ENCODE peak calls at places on chromosomes 1 and 21, in seven cellular contexts. N is H1, I is HepG2, E is K562, M is HCT116, A is GM12878, K is SK-N-SH. B is an unnamed sample.

GRCh38 chr1:84001501-84001900 is 2.6 kb upstream of the TTLL7 start:
- DNase-seq in A (no peak), N (no peak), M (no peak), I (no peak), E (no peak), K (no peak), B (no peak)

GRCh38 chr1:177256153-177256814 is 85.5 kb downstream of the BRINP2 start:
- DNase-seq in I (peak), M (no peak), E (peak), A (no peak), K (no peak), N (peak), B (peak)

GRCh38 chr1:8836228-8836627 is 18.8 kb upstream of the RERE start:
- DNase-seq in N (no peak), K (no peak), I (no peak), M (no peak), A (no peak), E (no peak), B (no peak)

GRCh38 chr1:25806418-25806817 is 6.4 kb downstream of the SELENON start:
- DNase-seq in K (peak), I (no peak), N (no peak), A (no peak), M (no peak), E (no peak), B (no peak)

GRCh38 chr1:228141871-228142615 is 2.0 kb downstream of the GUK1 start:
- DNase-seq in K (peak), A (no peak), N (no peak), E (no peak), I (no peak), M (no peak), B (no peak)

GRCh38 chr1:177948336-177948972 is 21.4 kb downstream of the SEC16B start:
- DNase-seq in N (peak), K (peak), A (no peak), M (peak), E (peak), I (peak), B (peak)

GRCh38 chr1:215279682-215280081 is 197.1 kb downstream of the KCNK2 start:
- DNase-seq in I (no peak), K (no peak), M (no peak), A (no peak), E (no peak), N (no peak), B (no peak)

GRCh38 chr1:22210176-22210575 is 67.3 kb upstream of the WNT4 start:
- DNase-seq in K (no peak), N (no peak), A (no peak), M (no peak), I (no peak), E (no peak), B (no peak)

GRCh38 chr1:231233735-231234417 is 7.1 kb upstream of the GNPAT start:
- DNase-seq in I (peak), M (peak), K (no peak), E (no peak), A (no peak), N (no peak), B (no peak)

GRCh38 chr21:26769613-26770188 is 75.5 kb downstream of the ADAMTS1 start:
- DNase-seq in M (no peak), E (no peak), I (no peak), A (no peak), K (peak), N (no peak), B (no peak)

GRCh38 chr21:34795152-34796141 is 126.7 kb downstream of the CLIC6 start:
- DNase-seq in E (no peak), A (no peak), M (peak), N (no peak), I (peak), K (no peak), B (no peak)

GRCh38 chr1:7899741-7900140 is 40.9 kb downstream of the TNFRSF9 start:
- DNase-seq in N (no peak), K (no peak), I (no peak), A (no peak), M (no peak), E (no peak), B (no peak)

GRCh38 chr21:43372663-43373386 is 54.1 kb downstream of the SIK1 start:
- DNase-seq in M (no peak), K (no peak), I (no peak), N (no peak), A (no peak), E (no peak), B (no peak)

GRCh38 chr1:113872219-113872934 is 865 bp upstream of the PTPN22 start:
- DNase-seq in A (no peak), K (no peak), E (no peak), N (no peak), M (no peak), I (no peak), B (no peak)

GRCh38 chr1:23553896-23554480 is 5.3 kb downstream of the ID3 start:
- DNase-seq in A (no peak), I (no peak), E (peak), N (no peak), K (no peak), M (no peak), B (no peak)

GRCh38 chr1:200133123-200133522 is 105.6 kb downstream of the NR5A2 start:
- DNase-seq in K (no peak), I (no peak), M (no peak), E (no peak), A (no peak), N (no peak), B (no peak)

GRCh38 chr1:109266965-109267364 is 16.0 kb downstream of the PSRC1 start:
- DNase-seq in N (no peak), A (no peak), K (no peak), I (no peak), E (no peak), M (no peak), B (no peak)

GRCh38 chr1:12438349-12438924 is 179.6 kb downstream of the DHRS3 start:
- DNase-seq in A (peak), I (no peak), E (no peak), K (no peak), N (no peak), M (no peak), B (no peak)

GRCh38 chr1:36858981-36859380 is 175.3 kb downstream of the GRIK3 start:
- DNase-seq in N (no peak), I (no peak), K (no peak), A (no peak), E (no peak), M (no peak), B (no peak)

GRCh38 chr1:186798960-186799688 is 29.6 kb upstream of the PLA2G4A start:
- DNase-seq in K (no peak), N (no peak), I (no peak), M (no peak), E (no peak), A (no peak), B (no peak)

GRCh38 chr1:6179564-6180175 is 451 bp downstream of the CHD5 start:
- DNase-seq in A (no peak), M (no peak), I (no peak), E (no peak), K (peak), N (no peak), B (no peak)

GRCh38 chr1:230268371-230269170 is 157.6 kb downstream of the PGBD5 start:
- DNase-seq in M (peak), N (no peak), E (peak), A (no peak), I (peak), K (peak), B (peak)

GRCh38 chr1:84847253-84848247 is 45.5 kb downstream of the LPAR3 start:
- DNase-seq in K (peak), M (peak), E (no peak), I (peak), A (no peak), N (no peak), B (peak)

GRCh38 chr1:3515774-3516480 is 61.5 kb downstream of the ARHGEF16 start:
- DNase-seq in I (no peak), M (no peak), K (peak), E (no peak), N (no peak), A (no peak), B (no peak)

GRCh38 chr1:33055210-33055991 is 18.7 kb upstream of the AK2 start:
- DNase-seq in N (peak), E (peak), M (peak), I (peak), K (peak), A (peak), B (peak)

GRCh38 chr1:50272923-50273322 is 150.3 kb downstream of the DMRTA2 start:
- DNase-seq in K (no peak), I (no peak), A (no peak), E (no peak), N (no peak), M (no peak), B (no peak)

GRCh38 chr1:109649380-109649987 is 6.4 kb upstream of the GSTM4 start:
- DNase-seq in K (peak), I (no peak), A (no peak), M (peak), E (peak), N (no peak), B (no peak)

GRCh38 chr1:172629638-172630037 is 29.3 kb upstream of the FASLG start:
- DNase-seq in E (no peak), N (no peak), K (no peak), I (no peak), A (no peak), M (no peak), B (no peak)

GRCh38 chr21:38506606-38507331 is 8.5 kb upstream of the ERG start:
- DNase-seq in K (no peak), N (no peak), E (no peak), M (no peak), A (no peak), I (no peak), B (no peak)

GRCh38 chr1:117671781-117672501 is 66.1 kb downstream of the TENT5C start:
- DNase-seq in N (no peak), A (no peak), I (peak), K (no peak), E (peak), M (no peak), B (no peak)

GRCh38 chr1:81780705-81781454 is 19.9 kb upstream of the ADGRL2 start:
- DNase-seq in I (no peak), A (no peak), E (no peak), M (no peak), K (no peak), N (no peak), B (peak)

GRCh38 chr21:37244506-37245083 is 22.5 kb downstream of the VPS26C start:
- DNase-seq in A (no peak), M (no peak), N (no peak), I (no peak), E (no peak), K (no peak), B (no peak)

GRCh38 chr1:80962559-80962958 is 838.2 kb upstream of the ADGRL2 start:
- DNase-seq in I (no peak), K (no peak), E (no peak), N (no peak), M (no peak), A (no peak), B (no peak)

DNA sequence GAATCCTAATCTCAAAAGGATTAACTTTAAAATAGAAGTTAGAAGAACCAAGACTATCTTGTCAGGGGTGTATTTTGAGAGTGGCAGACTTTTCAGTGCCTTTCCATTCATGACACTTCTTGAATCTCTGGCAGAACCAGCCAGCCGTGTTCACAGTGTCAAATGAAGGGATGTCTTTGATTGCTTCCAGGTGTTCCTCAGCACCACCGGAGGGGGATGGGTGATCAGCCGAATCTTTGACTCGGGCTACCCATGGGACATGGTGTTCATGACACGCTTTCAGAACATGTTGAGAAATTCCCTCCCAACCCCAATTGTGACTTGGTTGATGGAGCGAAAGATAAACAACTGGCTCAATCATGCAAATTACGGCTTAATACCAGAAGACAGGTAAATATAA is 32.3 kb downstream of the FMO1 start:
- DNase-seq in I (no peak), M (no peak), K (no peak), N (no peak), A (no peak), E (no peak), B (no peak)
- TF ChIP-seq YY1 in I (no peak), M (no peak), K (no peak), N (no peak), A (no peak), E (no peak), B (no peak)

DNA sequence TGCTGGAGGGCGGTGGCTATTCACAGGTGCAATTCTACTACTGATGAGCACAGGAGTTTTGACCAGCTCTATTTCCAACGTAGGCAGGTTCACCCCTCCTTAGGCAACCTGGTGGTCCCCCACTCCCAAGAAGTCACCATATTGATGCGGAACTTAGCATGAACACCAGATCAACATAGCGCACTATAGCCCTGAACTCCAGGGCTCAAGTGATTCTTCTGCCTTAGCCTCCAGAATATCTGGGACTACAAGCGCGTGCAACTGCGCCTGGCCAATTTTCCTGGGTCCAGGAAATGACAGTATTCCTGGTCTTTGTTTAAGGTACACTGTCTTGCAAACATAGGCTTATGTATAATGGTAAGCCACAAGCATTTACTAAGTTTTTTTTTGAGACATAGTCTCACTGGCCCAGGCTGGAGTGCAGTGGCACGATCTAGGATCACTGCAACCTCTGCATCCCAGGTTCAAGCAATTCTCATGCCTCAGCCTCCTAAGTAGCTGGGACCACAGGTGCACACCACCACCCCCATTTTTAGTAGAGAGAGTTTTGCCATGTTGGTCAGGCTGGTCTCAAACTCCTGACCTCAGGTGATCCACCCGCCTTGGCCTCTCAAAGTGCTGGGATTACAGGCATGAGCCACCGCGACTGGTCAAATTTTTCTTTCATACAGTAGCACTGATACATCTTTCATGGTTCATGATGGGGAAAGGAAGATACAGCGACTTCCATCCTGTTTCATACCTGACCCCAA is 12.6 kb downstream of the MCL1 start:
- DNase-seq in E (no peak), A (no peak), N (no peak), I (no peak), K (no peak), M (no peak), B (no peak)
- H3K4me3 ChIP-seq in E (no peak), A (peak), N (peak), I (no peak), K (no peak), M (no peak), B (no peak)

DNA sequence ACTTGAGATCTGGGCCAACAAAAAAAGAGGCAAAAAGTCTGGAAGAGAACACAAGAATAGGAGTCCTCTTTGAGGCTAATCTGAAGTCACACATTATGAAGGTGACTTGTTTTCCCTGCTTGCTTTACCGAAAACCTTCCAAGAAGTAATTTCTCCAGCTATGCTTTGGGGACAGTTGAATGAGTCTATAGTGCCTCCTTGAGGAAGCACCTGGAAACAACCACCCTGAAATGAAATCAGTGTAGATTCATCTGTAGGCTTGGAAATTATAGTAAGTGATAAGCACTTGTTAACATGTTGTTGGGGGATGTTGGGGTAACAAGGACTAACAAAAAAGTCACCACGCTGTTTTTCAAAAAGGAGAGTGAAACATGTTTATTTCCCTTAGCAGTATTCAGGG is 23.4 kb upstream of the RPTN start:
- DNase-seq in E (no peak), M (no peak), I (no peak), K (no peak), A (no peak), N (no peak), B (peak)
- TF ChIP-seq YY1 in E (no peak), M (no peak), I (no peak), K (no peak), A (no peak), N (no peak), B (no peak)

GRCh38 chr1:94544706-94545490 is 3.3 kb upstream of the F3 start:
- DNase-seq in N (no peak), K (no peak), M (no peak), I (no peak), E (no peak), A (no peak), B (no peak)

GRCh38 chr1:94541175-94542087 is at the start of gene F3:
- DNase-seq in N (peak), I (peak), M (peak), A (no peak), K (peak), E (peak), B (peak)

GRCh38 chr1:94543893-94544635 is 2.5 kb upstream of the F3 start:
- DNase-seq in K (no peak), E (no peak), I (no peak), A (no peak), M (no peak), N (no peak), B (no peak)

GRCh38 chr1:94542088-94542671 is 621 bp upstream of the F3 start:
- DNase-seq in E (no peak), K (peak), M (no peak), A (no peak), I (no peak), N (no peak), B (no peak)

DNA sequence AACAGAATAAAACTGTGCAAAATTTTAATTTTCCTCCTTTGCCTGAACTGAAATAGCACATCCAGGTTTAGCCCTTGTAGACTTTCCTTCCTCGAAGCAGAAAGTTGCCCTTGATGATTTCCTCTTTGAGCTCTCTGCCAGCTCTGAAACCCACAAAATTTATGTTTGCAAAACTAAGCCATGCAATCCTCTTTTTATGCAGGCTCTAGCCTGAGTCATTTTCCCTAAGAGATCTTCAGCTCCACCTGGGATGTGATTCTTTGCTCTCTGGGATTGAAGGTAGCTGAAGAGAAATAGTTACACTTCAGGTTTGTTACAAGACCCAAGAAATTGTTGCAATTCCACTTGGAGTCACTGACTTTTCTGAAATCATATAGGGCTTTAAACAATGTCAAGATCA is 1.4 kb upstream of the F3 start:
- DNase-seq in E (no peak), A (no peak), M (no peak), N (no peak), K (no peak), I (no peak), B (no peak)
- H3K4me3 ChIP-seq in E (no peak), A (no peak), M (no peak), N (no peak), K (no peak), I (no peak), B (no peak)

GRCh38 chr1:18110968-18111367 is 3.4 kb downstream of the IGSF21 start:
- DNase-seq in A (no peak), N (no peak), K (no peak), I (no peak), E (peak), M (no peak), B (no peak)
- TF ChIP-seq YY1 in A (no peak), N (no peak), K (no peak), I (no peak), E (no peak), M (no peak), B (no peak)

GRCh38 chr1:44108241-44108640 is 10.4 kb upstream of the KLF17 start:
- DNase-seq in N (no peak), I (no peak), A (no peak), E (no peak), M (no peak), K (no peak), B (no peak)
- H3K4me3 ChIP-seq in N (no peak), I (no peak), A (no peak), E (no peak), M (no peak), K (no peak), B (no peak)

DNA sequence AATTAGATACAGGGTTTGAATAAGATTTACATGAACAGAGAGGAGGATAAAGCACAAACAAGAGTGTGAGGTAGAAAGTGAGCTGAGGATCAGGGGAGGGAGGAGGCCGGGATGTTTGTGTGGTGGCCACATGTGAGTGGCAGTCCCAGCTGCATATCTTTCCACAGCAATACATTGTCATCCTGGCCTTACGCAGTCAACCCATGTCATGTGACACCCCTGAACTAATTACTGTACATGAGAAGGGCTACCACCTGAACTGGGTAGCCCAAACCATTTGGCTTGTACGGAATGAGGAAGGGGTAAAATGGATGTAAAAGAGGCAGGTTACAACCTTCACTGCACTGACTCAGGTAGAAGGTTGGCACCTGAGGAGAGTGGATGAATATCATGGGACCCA is 4.2 kb downstream of the SLAMF7 start:
- DNase-seq in A (no peak), M (no peak), K (no peak), N (no peak), E (no peak), I (no peak), B (no peak)
- TF ChIP-seq YY1 in A (no peak), M (no peak), K (no peak), N (no peak), E (no peak), I (no peak), B (no peak)

GRCh38 chr1:156704930-156705320 is 458 bp downstream of the CRABP2 start:
- DNase-seq in N (no peak), K (no peak), I (no peak), E (no peak), M (no peak), A (no peak), B (no peak)
- H3K4me3 ChIP-seq in N (peak), K (peak), I (peak), E (no peak), M (peak), A (no peak), B (peak)

GRCh38 chr21:10425856-10426255 is 95.5 kb upstream of the TPTE start:
- DNase-seq in E (peak), K (no peak), N (no peak), M (no peak), A (no peak), I (no peak), B (no peak)
- TF ChIP-seq YY1 in E (no peak), K (no peak), N (no peak), M (no peak), A (no peak), I (no peak), B (no peak)

B was measured in NT2/D1.